ENCODE peak calls at places on chromosomes 3 and 15, in nine cellular contexts. B, Y, R, X, S, I, U, G and F are unnamed samples.

GRCh38 chr3:128489860-128490649 is 2.9 kb downstream of the GATA2 start:
- DNase-seq in B (no peak), Y (no peak), R (no peak), X (no peak), S (peak), I (peak), U (no peak), G (peak), F (no peak)

GRCh38 chr3:194806991-194807685 is 121.5 kb downstream of the FAM43A start:
- DNase-seq in B (no peak), Y (no peak), R (no peak), X (no peak), S (no peak), I (no peak), U (no peak), G (no peak), F (no peak)

GRCh38 chr3:4710191-4710590 is 217.0 kb downstream of the ITPR1 start:
- DNase-seq in B (no peak), Y (no peak), R (no peak), X (no peak), S (no peak), I (no peak), U (no peak), G (no peak), F (no peak)

GRCh38 chr15:70258369-70259029 is 160.8 kb upstream of the TLE3 start:
- DNase-seq in B (no peak), Y (no peak), R (no peak), X (no peak), S (peak), I (no peak), U (no peak), G (no peak), F (peak)

GRCh38 chr3:19540464-19540863 is 392.2 kb downstream of the KCNH8 start:
- DNase-seq in B (no peak), Y (no peak), R (no peak), X (no peak), S (no peak), I (no peak), U (no peak), G (no peak), F (no peak)

GRCh38 chr3:105907790-105908189 is 39.0 kb upstream of the CBLB start:
- DNase-seq in B (no peak), Y (no peak), R (no peak), X (peak), S (no peak), I (no peak), U (no peak), G (no peak), F (peak)

GRCh38 chr15:92944946-92945521 is 44.9 kb downstream of the CHD2 start:
- DNase-seq in B (no peak), Y (no peak), R (no peak), X (no peak), S (no peak), I (no peak), U (no peak), G (no peak), F (no peak)

GRCh38 chr15:36658321-36658720 is 78.9 kb downstream of the CDIN1 start:
- DNase-seq in B (no peak), Y (no peak), R (no peak), X (no peak), S (no peak), I (no peak), U (no peak), G (no peak), F (no peak)

GRCh38 chr3:59334585-59334984 is 284.8 kb upstream of the CFAP20DC start:
- DNase-seq in B (no peak), Y (no peak), R (no peak), X (no peak), S (no peak), I (no peak), U (no peak), G (no peak), F (no peak)

GRCh38 chr3:31980530-31981205 is 394 bp downstream of the OSBPL10 start:
- DNase-seq in B (peak), Y (peak), R (no peak), X (peak), S (peak), I (peak), U (peak), G (peak), F (peak)

GRCh38 chr3:185630182-185630622 is 44.1 kb downstream of the SENP2 start:
- DNase-seq in B (no peak), Y (peak), R (no peak), X (no peak), S (peak), I (no peak), U (peak), G (no peak), F (no peak)

GRCh38 chr15:32730677-32731654 is 13.2 kb downstream of the GREM1 start:
- DNase-seq in B (no peak), Y (no peak), R (peak), X (no peak), S (peak), I (no peak), U (no peak), G (no peak), F (no peak)

GRCh38 chr3:129563850-129564535 is 21.0 kb downstream of the H1-8 start:
- DNase-seq in B (no peak), Y (no peak), R (no peak), X (no peak), S (no peak), I (no peak), U (no peak), G (no peak), F (no peak)

GRCh38 chr15:79366691-79367090 is 55.8 kb downstream of the TMED3 start:
- DNase-seq in B (no peak), Y (no peak), R (no peak), X (no peak), S (no peak), I (no peak), U (no peak), G (no peak), F (no peak)

GRCh38 chr3:105686324-105686897 is 182.4 kb downstream of the CBLB start:
- DNase-seq in B (no peak), Y (no peak), R (no peak), X (peak), S (no peak), I (no peak), U (no peak), G (no peak), F (peak)

GRCh38 chr15:73688455-73688854 is 4.3 kb downstream of the CD276 start:
- DNase-seq in B (no peak), Y (no peak), R (no peak), X (no peak), S (no peak), I (no peak), U (no peak), G (no peak), F (no peak)

GRCh38 chr3:61821823-61822251 is 260.5 kb downstream of the PTPRG start:
- DNase-seq in B (no peak), Y (no peak), R (no peak), X (no peak), S (no peak), I (no peak), U (no peak), G (no peak), F (no peak)

GRCh38 chr3:160885791-160886286 is 129.8 kb downstream of the PPM1L start:
- DNase-seq in B (peak), Y (peak), R (peak), X (no peak), S (peak), I (no peak), U (peak), G (peak), F (no peak)

GRCh38 chr3:61530355-61530754 is 31.0 kb upstream of the PTPRG start:
- DNase-seq in B (no peak), Y (no peak), R (peak), X (no peak), S (no peak), I (no peak), U (peak), G (no peak), F (no peak)

GRCh38 chr3:69201658-69202057 is 79.3 kb upstream of the LMOD3 start:
- DNase-seq in B (no peak), Y (no peak), R (no peak), X (no peak), S (no peak), I (no peak), U (no peak), G (no peak), F (no peak)

GRCh38 chr3:17841190-17841828 is 98.9 kb upstream of the TBC1D5 start:
- DNase-seq in B (peak), Y (peak), R (no peak), X (peak), S (peak), I (peak), U (peak), G (peak), F (peak)

GRCh38 chr3:38646630-38647029 is 2.9 kb downstream of the SCN5A start:
- DNase-seq in B (no peak), Y (no peak), R (no peak), X (no peak), S (no peak), I (no peak), U (no peak), G (no peak), F (peak)

GRCh38 chr3:72048873-72049272 is 263.9 kb upstream of the PROK2 start:
- DNase-seq in B (no peak), Y (no peak), R (no peak), X (no peak), S (no peak), I (no peak), U (no peak), G (no peak), F (no peak)

GRCh38 chr15:63826513-63826912 is 7.2 kb downstream of the HERC1 start:
- DNase-seq in B (no peak), Y (no peak), R (no peak), X (no peak), S (no peak), I (no peak), U (no peak), G (no peak), F (no peak)

GRCh38 chr3:69747511-69748248 is 8.4 kb downstream of the MITF start:
- DNase-seq in B (no peak), Y (no peak), R (no peak), X (no peak), S (no peak), I (no peak), U (no peak), G (no peak), F (no peak)

GRCh38 chr3:54954019-54954418 is 26.2 kb upstream of the LRTM1 start:
- DNase-seq in B (no peak), Y (no peak), R (peak), X (no peak), S (no peak), I (no peak), U (peak), G (no peak), F (no peak)

GRCh38 chr3:16618721-16619120 is 13.5 kb upstream of the DAZL start:
- DNase-seq in B (no peak), Y (no peak), R (no peak), X (no peak), S (no peak), I (no peak), U (no peak), G (no peak), F (no peak)

GRCh38 chr3:9897408-9898372 is 5.0 kb upstream of the IL17RE start:
- DNase-seq in B (no peak), Y (no peak), R (peak), X (no peak), S (no peak), I (no peak), U (no peak), G (no peak), F (no peak)

GRCh38 chr15:52005748-52006701 is 13.0 kb upstream of the MAPK6 start:
- DNase-seq in B (no peak), Y (no peak), R (no peak), X (peak), S (no peak), I (no peak), U (peak), G (no peak), F (no peak)

GRCh38 chr15:71374607-71375352 is 259.5 kb downstream of the THSD4 start:
- DNase-seq in B (no peak), Y (no peak), R (no peak), X (no peak), S (no peak), I (no peak), U (no peak), G (no peak), F (no peak)

DNA sequence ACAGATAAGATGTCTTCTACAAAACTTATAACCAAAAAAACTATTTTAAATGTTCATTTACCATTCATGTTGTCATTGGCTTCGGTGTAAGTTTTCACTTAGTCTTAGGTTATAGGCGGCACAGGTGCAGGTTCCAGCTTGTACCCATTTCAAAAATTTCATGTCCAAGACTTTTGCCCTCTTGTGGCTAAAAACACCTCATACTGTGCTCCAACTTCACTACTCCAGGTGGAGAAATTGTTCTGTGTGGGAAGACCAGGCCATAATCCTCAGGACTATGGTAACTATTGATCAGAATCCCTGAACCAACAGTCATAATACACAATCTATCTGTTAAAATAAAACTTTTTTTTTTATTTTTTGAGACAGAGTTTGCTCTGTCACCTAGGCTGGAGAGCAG is 95.2 kb upstream of the ATP11B start:
- DNase-seq in B (no peak), Y (no peak), R (no peak), X (no peak), S (no peak), I (no peak), U (no peak), G (no peak), F (no peak)
- TF ChIP-seq CTCF in B (peak), Y (no peak), R (no peak), X (no peak), S (no peak), I (no peak), U (no peak), G (peak), F (no peak)

GRCh38 chr3:56987238-56987932 is 73.1 kb upstream of the SPATA12 start:
- DNase-seq in B (no peak), Y (no peak), R (no peak), X (peak), S (no peak), I (no peak), U (no peak), G (no peak), F (no peak)
- TF ChIP-seq CTCF in B (peak), Y (no peak), R (peak), X (peak), S (peak), I (no peak), U (peak), G (peak), F (peak)

DNA sequence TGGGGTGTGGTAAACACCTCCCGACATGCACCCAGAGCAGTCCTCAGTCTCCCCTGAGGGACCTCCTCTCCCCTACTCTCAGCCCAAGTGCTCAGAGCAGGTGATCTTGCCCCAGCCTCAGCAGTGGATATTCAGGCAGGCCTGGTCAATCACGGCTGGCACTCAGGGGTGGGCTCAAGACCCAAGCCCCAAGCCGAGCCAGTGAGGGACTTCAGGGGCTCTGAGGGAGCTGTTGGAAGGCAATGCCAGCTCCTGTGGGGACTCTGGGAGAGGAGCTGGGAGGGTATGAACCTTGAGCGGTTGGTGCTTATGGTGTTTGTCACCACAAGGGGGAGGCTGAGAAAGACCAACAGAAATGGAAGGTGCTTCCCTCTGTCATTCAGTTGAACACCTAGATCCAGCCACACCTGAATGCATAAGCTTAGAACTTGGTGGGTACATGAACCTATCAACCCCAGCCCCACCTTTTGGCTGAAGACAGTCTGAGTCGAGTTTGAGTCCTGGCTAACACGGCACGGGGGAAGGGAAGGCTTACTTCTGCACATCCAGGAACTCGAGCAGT is 19.4 kb downstream of the ALS2CL start:
- DNase-seq in B (no peak), Y (no peak), R (no peak), X (no peak), S (peak), I (no peak), U (no peak), G (no peak), F (no peak)
- TF ChIP-seq CTCF in B (no peak), Y (no peak), R (no peak), X (no peak), S (no peak), I (no peak), U (no peak), G (peak), F (no peak)

DNA sequence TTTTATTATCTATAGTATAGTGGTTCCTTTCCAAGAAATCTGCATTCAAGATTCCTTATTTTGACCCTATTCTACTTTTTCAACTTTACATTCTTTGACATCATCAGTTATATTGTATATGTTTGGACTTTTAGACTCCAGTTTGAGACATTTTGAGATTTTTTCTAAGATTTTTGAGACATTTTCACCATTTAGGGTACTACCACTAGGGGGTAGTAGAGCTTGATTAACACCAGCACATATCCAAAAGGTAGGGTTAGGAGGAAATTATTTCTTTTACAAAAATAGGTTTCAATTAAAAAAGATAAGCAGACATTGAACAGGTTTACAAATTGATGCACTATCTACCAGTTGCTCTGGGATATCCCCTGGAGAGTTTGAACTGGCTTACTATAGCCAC is 262.5 kb downstream of the SCAPER start:
- DNase-seq in B (no peak), Y (no peak), R (no peak), X (no peak), S (no peak), I (no peak), U (no peak), G (no peak), F (no peak)
- TF ChIP-seq CTCF in B (peak), Y (no peak), R (peak), X (peak), S (peak), I (no peak), U (peak), G (peak), F (peak)

DNA sequence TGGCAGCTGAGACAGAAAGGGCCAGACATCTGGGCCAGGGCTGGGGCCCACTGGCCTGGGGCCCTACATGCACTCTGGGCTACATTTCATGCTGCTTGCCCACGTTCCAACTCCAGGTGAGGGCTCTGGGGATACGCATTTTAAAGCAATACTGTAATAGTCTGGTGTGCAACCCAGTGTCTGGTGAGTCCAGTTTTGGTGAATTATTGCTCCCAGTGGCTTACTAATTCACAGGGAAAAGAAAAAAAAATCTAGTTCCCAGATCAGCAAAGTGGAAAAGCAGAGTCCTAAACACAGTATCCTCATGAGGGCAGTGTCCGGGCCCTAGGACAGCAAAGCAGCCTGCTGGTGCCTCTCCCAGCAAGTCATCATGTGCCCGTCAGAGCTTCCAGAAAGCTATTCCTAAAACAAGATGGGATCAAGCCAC is 82.4 kb downstream of the CCNL1 start:
- DNase-seq in B (no peak), Y (no peak), R (no peak), X (no peak), S (no peak), I (no peak), U (no peak), G (no peak), F (no peak)
- TF ChIP-seq CTCF in B (no peak), Y (no peak), R (peak), X (no peak), S (no peak), I (no peak), U (peak), G (no peak), F (no peak)

GRCh38 chr3:168249539-168250414 is 154.1 kb upstream of the GOLIM4 start:
- DNase-seq in B (peak), Y (peak), R (peak), X (peak), S (peak), I (peak), U (peak), G (peak), F (peak)
- TF ChIP-seq CTCF in B (peak), Y (no peak), R (peak), X (peak), S (peak), I (no peak), U (peak), G (peak), F (peak)